ENCODE peak calls at places on chromosomes 7 and 10, in seven cellular contexts. V is HepG2, T is HCT116, K is K562, B is SK-N-SH, X is H1, S is GM12878. F is an unnamed sample.

GRCh38 chr10:51708609-51709008 is 9.2 kb upstream of the CSTF2T start:
- DNase-seq in V (no peak), B (no peak), K (no peak), T (no peak), S (no peak), X (no peak), F (no peak)

GRCh38 chr10:100303724-100304319 is 17.3 kb upstream of the BLOC1S2 start:
- DNase-seq in X (no peak), S (no peak), T (peak; percentile 32), B (peak; percentile 57), V (peak; percentile 23), K (peak; percentile 23), F (peak; percentile 40)

GRCh38 chr10:101840741-101841453 is 2.7 kb downstream of the KCNIP2 start:
- DNase-seq in T (peak; percentile 72), K (peak; percentile 85), X (peak; percentile 96), B (peak; percentile 93), S (no peak), V (peak; percentile 62), F (peak; percentile 91)

GRCh38 chr10:80453392-80453714 is 757 bp upstream of the TSPAN14 start:
- DNase-seq in S (no peak), X (peak; percentile 63), T (no peak), V (no peak), K (no peak), B (no peak), F (no peak)

GRCh38 chr10:71505366-71505760 is 108.6 kb downstream of the CDH23 start:
- DNase-seq in K (no peak), X (no peak), V (no peak), S (no peak), B (no peak), T (no peak), F (no peak)

GRCh38 chr7:65037740-65038678 is 31.5 kb upstream of the ERV3-1 start:
- DNase-seq in X (peak; percentile 81), V (peak; percentile 78), K (peak; percentile 97), T (peak; percentile 82), S (peak; percentile 57), B (peak; percentile 98), F (peak; percentile 64)

GRCh38 chr10:96832721-96833219 is 672 bp downstream of the LCOR start:
- DNase-seq in X (peak; percentile 83), S (no peak), T (peak; percentile 28), B (peak; percentile 95), V (peak; percentile 58), K (peak; percentile 83), F (peak; percentile 89)

GRCh38 chr7:151705744-151706567 is 171.0 kb downstream of the PRKAG2 start:
- DNase-seq in S (no peak), B (peak; percentile 85), V (peak; percentile 30), K (peak; percentile 53), X (peak; percentile 63), T (peak; percentile 56), F (no peak)

GRCh38 chr10:5537684-5538083 is 12.9 kb downstream of the CALML3 start:
- DNase-seq in B (no peak), S (no peak), T (no peak), X (no peak), K (no peak), V (no peak), F (no peak)
- TF ChIP-seq JUND in B (no peak), S (no peak), T (no peak), X (no peak), K (no peak), V (no peak), F (no peak)

GRCh38 chr10:131749767-131750142 is 151.1 kb upstream of the PPP2R2D start:
- DNase-seq in K (no peak), X (no peak), T (no peak), V (no peak), B (no peak), S (no peak), F (no peak)
- TF ChIP-seq JUND in K (no peak), X (no peak), T (no peak), V (no peak), B (no peak), S (no peak), F (no peak)

DNA sequence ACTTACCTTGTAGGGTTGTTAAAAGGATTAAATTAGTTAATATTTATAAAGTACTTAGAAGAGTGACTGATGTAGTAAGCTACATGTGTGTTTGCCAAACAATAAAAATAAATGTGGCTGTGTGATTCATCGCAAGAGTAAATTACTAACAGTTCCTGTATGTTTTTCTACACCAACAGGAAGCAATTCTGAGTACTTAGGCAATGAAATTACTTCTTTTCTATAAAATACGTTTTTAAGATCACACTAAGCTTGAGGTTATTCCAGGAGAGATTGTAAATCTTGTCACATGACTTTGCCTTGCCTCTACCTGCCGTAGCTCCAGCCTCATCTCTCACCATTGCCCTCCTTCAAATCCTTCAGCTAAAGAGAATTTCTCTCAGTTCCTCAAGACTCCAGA is 18.1 kb upstream of the GSTK1 start:
- DNase-seq in K (no peak), S (no peak), X (no peak), T (no peak), B (no peak), V (no peak), F (no peak)
- TF ChIP-seq JUND in K (no peak), S (no peak), X (no peak), T (no peak), B (no peak), V (no peak), F (no peak)

DNA sequence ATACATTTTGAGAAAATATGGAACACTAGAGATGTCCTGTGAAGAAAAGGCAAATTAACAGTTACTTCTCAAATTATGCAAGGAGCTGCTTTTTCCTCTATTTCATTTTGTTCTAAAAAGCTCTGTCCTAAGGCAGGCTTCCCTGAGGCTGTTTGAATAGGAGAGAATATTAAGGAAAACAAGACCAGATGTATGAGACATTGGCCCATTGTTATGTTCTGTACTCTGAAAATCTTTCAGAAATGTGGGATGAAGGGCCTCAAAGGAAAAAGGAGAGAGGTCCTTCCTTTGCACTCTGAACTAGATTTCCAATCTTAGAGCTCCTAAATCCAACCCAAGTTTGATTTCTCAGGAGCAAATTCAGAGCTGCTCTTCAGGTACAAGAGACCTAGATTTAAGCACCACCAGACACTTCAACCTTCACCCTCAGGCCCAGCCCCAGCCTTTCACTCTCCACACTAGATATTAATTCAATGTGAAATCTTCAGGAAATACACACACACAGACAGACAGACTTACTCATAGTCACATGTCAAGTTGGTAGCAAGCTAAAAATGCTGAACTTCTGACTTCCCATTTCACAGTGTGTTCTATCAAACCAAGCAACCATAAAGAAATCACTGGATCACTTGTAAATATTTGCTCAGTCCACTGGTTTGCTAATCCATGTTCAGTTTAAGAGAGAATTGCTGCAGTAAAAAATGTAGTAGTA is 5.3 kb downstream of the TFEC start:
- DNase-seq in X (no peak), B (no peak), V (no peak), S (no peak), T (no peak), K (no peak), F (no peak)
- TF ChIP-seq JUND in X (no peak), B (no peak), V (no peak), S (no peak), T (no peak), K (no peak), F (no peak)

GRCh38 chr7:4753610-4754432 is 21.6 kb upstream of the AP5Z1 start:
- DNase-seq in T (peak; percentile 51), X (peak; percentile 95), B (peak; percentile 95), K (peak; percentile 81), V (peak; percentile 58), S (no peak), F (peak; percentile 87)
- TF ChIP-seq JUND in T (no peak), X (no peak), B (no peak), K (no peak), V (no peak), S (no peak), F (no peak)

GRCh38 chr7:107147464-107148214 is 21.2 kb upstream of the HBP1 start:
- DNase-seq in X (no peak), B (peak; percentile 51), S (no peak), K (peak; percentile 72), V (peak; percentile 18), T (peak; percentile 34), F (no peak)
- TF ChIP-seq JUND in X (no peak), B (peak; percentile 39), S (no peak), K (no peak), V (no peak), T (no peak), F (no peak)

GRCh38 chr10:13100349-13101294 is 659 bp downstream of the OPTN start:
- DNase-seq in B (no peak), V (peak; percentile 15), T (no peak), K (no peak), X (no peak), S (no peak), F (peak; percentile 49)
- TF ChIP-seq JUND in B (no peak), V (no peak), T (no peak), K (no peak), X (no peak), S (no peak), F (no peak)

F was measured in T47D.